ENCODE peak calls at places on chromosomes 7 and 10, in four cellular contexts. Q, W, O and P are unnamed samples.

GRCh38 chr10:97454330-97455036 is 8.5 kb downstream of the ZDHHC16 start:
- DNase-seq in W (no peak), O (no peak), Q (no peak), P (no peak)

GRCh38 chr10:99682752-99683151 is 23.4 kb downstream of the ENTPD7 start:
- DNase-seq in W (no peak), Q (no peak), O (no peak), P (no peak)

GRCh38 chr7:129438839-129439640 is 4.8 kb downstream of the STRIP2 start:
- DNase-seq in Q (no peak), W (no peak), O (no peak), P (no peak)

GRCh38 chr7:30321992-30322637 is 37.7 kb downstream of the ZNRF2 start:
- DNase-seq in W (no peak), O (peak), Q (no peak), P (no peak)

GRCh38 chr7:24035653-24036414 is 248.2 kb upstream of the NPY start:
- DNase-seq in Q (no peak), W (no peak), O (no peak), P (no peak)

GRCh38 chr10:132232553-132232949 is 45.8 kb downstream of the DPYSL4 start:
- DNase-seq in Q (peak), W (no peak), O (no peak), P (no peak)

GRCh38 chr7:102306916-102307677 is 20.4 kb downstream of the SH2B2 start:
- DNase-seq in Q (peak), O (no peak), W (no peak), P (peak)

GRCh38 chr10:69363666-69364065 is 53.1 kb downstream of the TACR2 start:
- DNase-seq in W (no peak), Q (no peak), O (no peak), P (no peak)

GRCh38 chr7:148575640-148576411 is 14.7 kb upstream of the C7orf33 start:
- DNase-seq in W (no peak), Q (peak), O (peak), P (peak)